ENCODE peak calls at places on chromosomes 5 and 9, in four cellular contexts. One of them, this sample, is unnamed.

GRCh38 chr9:127711831-127712274 is 3.6 kb downstream of the PTRH1 start:
- DNase-seq in activated CD4-positive, alpha-beta T cell treated with anti-CD3 and anti-CD28 coated beads, Interleukin-2, amount 50 U/mL, for 1 hour: no peak
- DNase-seq in NCI-H524 treated with DMSO at 0.1 percent for 48 hours: no peak
- DNase-seq in activated naive CD4-positive, alpha-beta T cell: no peak
- DNase-seq in this sample: no peak

GRCh38 chr9:83062011-83062652 is 810 bp downstream of the RASEF start:
- DNase-seq in NCI-H524 treated with DMSO at 0.1 percent for 48 hours: no peak
- DNase-seq in activated CD4-positive, alpha-beta T cell treated with anti-CD3 and anti-CD28 coated beads, Interleukin-2, amount 50 U/mL, for 1 hour: no peak
- DNase-seq in activated naive CD4-positive, alpha-beta T cell: no peak
- DNase-seq in this sample: no peak

GRCh38 chr5:443239-444151 is 519 bp downstream of the EXOC3 start:
- DNase-seq in NCI-H524 treated with DMSO at 0.1 percent for 48 hours: no peak
- DNase-seq in activated naive CD4-positive, alpha-beta T cell: peak
- DNase-seq in activated CD4-positive, alpha-beta T cell treated with anti-CD3 and anti-CD28 coated beads, Interleukin-2, amount 50 U/mL, for 1 hour: peak
- DNase-seq in this sample: peak

GRCh38 chr5:35876454-35876853 is 19.8 kb downstream of the IL7R start:
- DNase-seq in activated CD4-positive, alpha-beta T cell treated with anti-CD3 and anti-CD28 coated beads, Interleukin-2, amount 50 U/mL, for 1 hour: no peak
- DNase-seq in NCI-H524 treated with DMSO at 0.1 percent for 48 hours: no peak
- DNase-seq in activated naive CD4-positive, alpha-beta T cell: no peak
- DNase-seq in this sample: no peak

GRCh38 chr9:34590376-34591090 is 1.0 kb upstream of the CNTFR start:
- DNase-seq in activated CD4-positive, alpha-beta T cell treated with anti-CD3 and anti-CD28 coated beads, Interleukin-2, amount 50 U/mL, for 1 hour: no peak
- DNase-seq in activated naive CD4-positive, alpha-beta T cell: no peak
- DNase-seq in NCI-H524 treated with DMSO at 0.1 percent for 48 hours: no peak
- DNase-seq in this sample: no peak

GRCh38 chr5:155728857-155729683 is 597.9 kb upstream of the SGCD start:
- DNase-seq in activated naive CD4-positive, alpha-beta T cell: no peak
- DNase-seq in activated CD4-positive, alpha-beta T cell treated with anti-CD3 and anti-CD28 coated beads, Interleukin-2, amount 50 U/mL, for 1 hour: no peak
- DNase-seq in NCI-H524 treated with DMSO at 0.1 percent for 48 hours: peak
- DNase-seq in this sample: no peak

GRCh38 chr9:20989923-20990341 is 41.5 kb downstream of the HACD4 start:
- DNase-seq in activated naive CD4-positive, alpha-beta T cell: no peak
- DNase-seq in activated CD4-positive, alpha-beta T cell treated with anti-CD3 and anti-CD28 coated beads, Interleukin-2, amount 50 U/mL, for 1 hour: no peak
- DNase-seq in NCI-H524 treated with DMSO at 0.1 percent for 48 hours: no peak
- DNase-seq in this sample: no peak

GRCh38 chr5:105565531-105565930 is 2002.9 kb upstream of the NUDT12 start:
- DNase-seq in NCI-H524 treated with DMSO at 0.1 percent for 48 hours: no peak
- DNase-seq in activated CD4-positive, alpha-beta T cell treated with anti-CD3 and anti-CD28 coated beads, Interleukin-2, amount 50 U/mL, for 1 hour: no peak
- DNase-seq in activated naive CD4-positive, alpha-beta T cell: no peak
- DNase-seq in this sample: no peak

GRCh38 chr9:99947395-99947794 is 40.9 kb downstream of the STX17 start:
- DNase-seq in NCI-H524 treated with DMSO at 0.1 percent for 48 hours: no peak
- DNase-seq in activated CD4-positive, alpha-beta T cell treated with anti-CD3 and anti-CD28 coated beads, Interleukin-2, amount 50 U/mL, for 1 hour: no peak
- DNase-seq in activated naive CD4-positive, alpha-beta T cell: no peak
- DNase-seq in this sample: no peak

GRCh38 chr5:149707097-149707496 is 23.0 kb upstream of the PPARGC1B start:
- DNase-seq in activated naive CD4-positive, alpha-beta T cell: no peak
- DNase-seq in activated CD4-positive, alpha-beta T cell treated with anti-CD3 and anti-CD28 coated beads, Interleukin-2, amount 50 U/mL, for 1 hour: no peak
- DNase-seq in NCI-H524 treated with DMSO at 0.1 percent for 48 hours: peak
- DNase-seq in this sample: no peak

GRCh38 chr5:173499471-173500212 is 116.8 kb downstream of the BOD1 start:
- DNase-seq in activated naive CD4-positive, alpha-beta T cell: no peak
- DNase-seq in activated CD4-positive, alpha-beta T cell treated with anti-CD3 and anti-CD28 coated beads, Interleukin-2, amount 50 U/mL, for 1 hour: no peak
- DNase-seq in NCI-H524 treated with DMSO at 0.1 percent for 48 hours: no peak
- DNase-seq in this sample: no peak

GRCh38 chr5:90802695-90803317 is 244.2 kb downstream of the ADGRV1 start:
- DNase-seq in activated CD4-positive, alpha-beta T cell treated with anti-CD3 and anti-CD28 coated beads, Interleukin-2, amount 50 U/mL, for 1 hour: no peak
- DNase-seq in activated naive CD4-positive, alpha-beta T cell: no peak
- DNase-seq in NCI-H524 treated with DMSO at 0.1 percent for 48 hours: no peak
- DNase-seq in this sample: no peak

GRCh38 chr5:130109152-130109551 is 204.9 kb downstream of the CHSY3 start:
- DNase-seq in NCI-H524 treated with DMSO at 0.1 percent for 48 hours: no peak
- DNase-seq in activated CD4-positive, alpha-beta T cell treated with anti-CD3 and anti-CD28 coated beads, Interleukin-2, amount 50 U/mL, for 1 hour: no peak
- DNase-seq in activated naive CD4-positive, alpha-beta T cell: no peak
- DNase-seq in this sample: peak

GRCh38 chr9:133094842-133095393 is 26.1 kb downstream of the RALGDS start:
- DNase-seq in NCI-H524 treated with DMSO at 0.1 percent for 48 hours: no peak
- DNase-seq in activated naive CD4-positive, alpha-beta T cell: no peak
- DNase-seq in activated CD4-positive, alpha-beta T cell treated with anti-CD3 and anti-CD28 coated beads, Interleukin-2, amount 50 U/mL, for 1 hour: no peak
- DNase-seq in this sample: no peak

GRCh38 chr9:114472765-114473446 is 32.4 kb downstream of the WHRN start:
- DNase-seq in activated naive CD4-positive, alpha-beta T cell: no peak
- DNase-seq in NCI-H524 treated with DMSO at 0.1 percent for 48 hours: no peak
- DNase-seq in activated CD4-positive, alpha-beta T cell treated with anti-CD3 and anti-CD28 coated beads, Interleukin-2, amount 50 U/mL, for 1 hour: no peak
- DNase-seq in this sample: no peak

GRCh38 chr9:76333964-76334363 is 60.3 kb downstream of the RFK start:
- DNase-seq in NCI-H524 treated with DMSO at 0.1 percent for 48 hours: no peak
- DNase-seq in activated naive CD4-positive, alpha-beta T cell: no peak
- DNase-seq in activated CD4-positive, alpha-beta T cell treated with anti-CD3 and anti-CD28 coated beads, Interleukin-2, amount 50 U/mL, for 1 hour: no peak
- DNase-seq in this sample: no peak

GRCh38 chr5:99037668-99038067 is 108.9 kb upstream of the CHD1 start:
- DNase-seq in activated naive CD4-positive, alpha-beta T cell: peak
- DNase-seq in activated CD4-positive, alpha-beta T cell treated with anti-CD3 and anti-CD28 coated beads, Interleukin-2, amount 50 U/mL, for 1 hour: peak
- DNase-seq in NCI-H524 treated with DMSO at 0.1 percent for 48 hours: no peak
- DNase-seq in this sample: peak

GRCh38 chr9:91033802-91034201 is 232.2 kb downstream of the SYK start:
- DNase-seq in activated naive CD4-positive, alpha-beta T cell: peak
- DNase-seq in NCI-H524 treated with DMSO at 0.1 percent for 48 hours: no peak
- DNase-seq in activated CD4-positive, alpha-beta T cell treated with anti-CD3 and anti-CD28 coated beads, Interleukin-2, amount 50 U/mL, for 1 hour: peak
- DNase-seq in this sample: peak

GRCh38 chr9:8858250-8859161 is 1058.9 kb upstream of the DMAC1 start:
- DNase-seq in activated CD4-positive, alpha-beta T cell treated with anti-CD3 and anti-CD28 coated beads, Interleukin-2, amount 50 U/mL, for 1 hour: no peak
- DNase-seq in NCI-H524 treated with DMSO at 0.1 percent for 48 hours: no peak
- DNase-seq in activated naive CD4-positive, alpha-beta T cell: no peak
- DNase-seq in this sample: no peak

GRCh38 chr9:33223696-33224095 is 16.3 kb upstream of the SPINK4 start:
- DNase-seq in activated CD4-positive, alpha-beta T cell treated with anti-CD3 and anti-CD28 coated beads, Interleukin-2, amount 50 U/mL, for 1 hour: no peak
- DNase-seq in NCI-H524 treated with DMSO at 0.1 percent for 48 hours: no peak
- DNase-seq in activated naive CD4-positive, alpha-beta T cell: no peak
- DNase-seq in this sample: no peak

GRCh38 chr5:142239394-142240159 is 85.2 kb downstream of the SPRY4 start:
- DNase-seq in NCI-H524 treated with DMSO at 0.1 percent for 48 hours: no peak
- DNase-seq in activated CD4-positive, alpha-beta T cell treated with anti-CD3 and anti-CD28 coated beads, Interleukin-2, amount 50 U/mL, for 1 hour: no peak
- DNase-seq in activated naive CD4-positive, alpha-beta T cell: no peak
- DNase-seq in this sample: no peak

GRCh38 chr5:58849995-58850667 is 267.3 kb downstream of the RAB3C start:
- DNase-seq in activated naive CD4-positive, alpha-beta T cell: no peak
- DNase-seq in NCI-H524 treated with DMSO at 0.1 percent for 48 hours: peak
- DNase-seq in activated CD4-positive, alpha-beta T cell treated with anti-CD3 and anti-CD28 coated beads, Interleukin-2, amount 50 U/mL, for 1 hour: no peak
- DNase-seq in this sample: no peak

GRCh38 chr5:154476343-154477213 is 1.4 kb downstream of the HAND1 start:
- DNase-seq in activated naive CD4-positive, alpha-beta T cell: no peak
- DNase-seq in activated CD4-positive, alpha-beta T cell treated with anti-CD3 and anti-CD28 coated beads, Interleukin-2, amount 50 U/mL, for 1 hour: no peak
- DNase-seq in NCI-H524 treated with DMSO at 0.1 percent for 48 hours: no peak
- DNase-seq in this sample: no peak

GRCh38 chr9:92151691-92152393 is 36.6 kb upstream of the SPTLC1 start:
- DNase-seq in NCI-H524 treated with DMSO at 0.1 percent for 48 hours: no peak
- DNase-seq in activated naive CD4-positive, alpha-beta T cell: no peak
- DNase-seq in activated CD4-positive, alpha-beta T cell treated with anti-CD3 and anti-CD28 coated beads, Interleukin-2, amount 50 U/mL, for 1 hour: no peak
- DNase-seq in this sample: no peak

GRCh38 chr9:32579706-32580331 is 6.9 kb upstream of the NDUFB6 start:
- DNase-seq in activated naive CD4-positive, alpha-beta T cell: peak
- DNase-seq in activated CD4-positive, alpha-beta T cell treated with anti-CD3 and anti-CD28 coated beads, Interleukin-2, amount 50 U/mL, for 1 hour: peak
- DNase-seq in NCI-H524 treated with DMSO at 0.1 percent for 48 hours: no peak
- DNase-seq in this sample: peak

GRCh38 chr9:6922124-6922676 is 164.4 kb downstream of the KDM4C start:
- DNase-seq in NCI-H524 treated with DMSO at 0.1 percent for 48 hours: no peak
- DNase-seq in activated CD4-positive, alpha-beta T cell treated with anti-CD3 and anti-CD28 coated beads, Interleukin-2, amount 50 U/mL, for 1 hour: no peak
- DNase-seq in activated naive CD4-positive, alpha-beta T cell: no peak
- DNase-seq in this sample: no peak

GRCh38 chr9:68947015-68947414 is 66.9 kb downstream of the PRKACG start:
- DNase-seq in NCI-H524 treated with DMSO at 0.1 percent for 48 hours: no peak
- DNase-seq in activated CD4-positive, alpha-beta T cell treated with anti-CD3 and anti-CD28 coated beads, Interleukin-2, amount 50 U/mL, for 1 hour: no peak
- DNase-seq in activated naive CD4-positive, alpha-beta T cell: no peak
- DNase-seq in this sample: no peak

GRCh38 chr5:93378073-93378472 is 202.9 kb downstream of the NR2F1-AS1 start:
- DNase-seq in activated CD4-positive, alpha-beta T cell treated with anti-CD3 and anti-CD28 coated beads, Interleukin-2, amount 50 U/mL, for 1 hour: no peak
- DNase-seq in NCI-H524 treated with DMSO at 0.1 percent for 48 hours: no peak
- DNase-seq in activated naive CD4-positive, alpha-beta T cell: no peak
- DNase-seq in this sample: no peak

GRCh38 chr9:28774433-28775029 is 1201.2 kb upstream of the C9orf72 start:
- DNase-seq in NCI-H524 treated with DMSO at 0.1 percent for 48 hours: no peak
- DNase-seq in activated CD4-positive, alpha-beta T cell treated with anti-CD3 and anti-CD28 coated beads, Interleukin-2, amount 50 U/mL, for 1 hour: no peak
- DNase-seq in activated naive CD4-positive, alpha-beta T cell: no peak
- DNase-seq in this sample: no peak

GRCh38 chr9:129111762-129112151 is 542 bp downstream of the PTPA start:
- DNase-seq in activated CD4-positive, alpha-beta T cell treated with anti-CD3 and anti-CD28 coated beads, Interleukin-2, amount 50 U/mL, for 1 hour: peak
- DNase-seq in activated naive CD4-positive, alpha-beta T cell: no peak
- DNase-seq in NCI-H524 treated with DMSO at 0.1 percent for 48 hours: peak
- DNase-seq in this sample: no peak

GRCh38 chr5:172283862-172284274 is 304 bp upstream of the UBTD2 start:
- DNase-seq in activated naive CD4-positive, alpha-beta T cell: peak
- DNase-seq in activated CD4-positive, alpha-beta T cell treated with anti-CD3 and anti-CD28 coated beads, Interleukin-2, amount 50 U/mL, for 1 hour: peak
- DNase-seq in NCI-H524 treated with DMSO at 0.1 percent for 48 hours: no peak
- DNase-seq in this sample: peak

GRCh38 chr5:58842851-58843250 is 260.0 kb downstream of the RAB3C start:
- DNase-seq in activated naive CD4-positive, alpha-beta T cell: no peak
- DNase-seq in NCI-H524 treated with DMSO at 0.1 percent for 48 hours: no peak
- DNase-seq in activated CD4-positive, alpha-beta T cell treated with anti-CD3 and anti-CD28 coated beads, Interleukin-2, amount 50 U/mL, for 1 hour: no peak
- DNase-seq in this sample: no peak

GRCh38 chr5:107700486-107700885 is 29.7 kb upstream of the EFNA5 start:
- DNase-seq in activated naive CD4-positive, alpha-beta T cell: no peak
- DNase-seq in activated CD4-positive, alpha-beta T cell treated with anti-CD3 and anti-CD28 coated beads, Interleukin-2, amount 50 U/mL, for 1 hour: no peak
- DNase-seq in NCI-H524 treated with DMSO at 0.1 percent for 48 hours: no peak
- DNase-seq in this sample: no peak